ENCODE peak calls at places on chromosomes 11 and 22, in six cellular contexts. Q is right lobe of liver, T is ovary, J is BE2C, C is IMR-90, H is pancreas. W is an unnamed sample.

GRCh38 chr11:135033545-135033944 is 621.5 kb upstream of the B3GAT1 start:
- DNase-seq in J (no peak), Q (no peak), C (no peak), T (no peak), H (no peak), W (no peak)

GRCh38 chr11:14350215-14350614 is 8.8 kb downstream of the RRAS2 start:
- DNase-seq in Q (no peak), C (no peak), T (no peak), H (no peak), J (no peak), W (no peak)

GRCh38 chr11:72818971-72819370 is 4.8 kb downstream of the ATG16L2 start:
- DNase-seq in T (no peak), H (no peak), C (peak), J (no peak), Q (no peak), W (no peak)

GRCh38 chr11:26442131-26442530 is 110.2 kb downstream of the ANO3 start:
- DNase-seq in J (no peak), H (no peak), C (peak), T (no peak), Q (no peak), W (no peak)

GRCh38 chr11:44618561-44619425 is 53.3 kb downstream of the CD82 start:
- DNase-seq in T (no peak), C (no peak), Q (peak), J (no peak), H (no peak), W (peak)

GRCh38 chr11:115613986-115614625 is 109.9 kb upstream of the CADM1 start:
- DNase-seq in J (no peak), T (no peak), H (no peak), Q (no peak), C (peak), W (no peak)

GRCh38 chr11:83007477-83007876 is 64.2 kb downstream of the RAB30 start:
- DNase-seq in H (no peak), J (no peak), Q (no peak), T (no peak), C (no peak), W (no peak)

GRCh38 chr11:30282289-30282631 is 40.6 kb upstream of the ARL14EP start:
- DNase-seq in Q (no peak), T (no peak), H (no peak), J (no peak), C (no peak), W (no peak)

GRCh38 chr11:27553186-27553585 is 46.6 kb upstream of the LIN7C start:
- DNase-seq in Q (no peak), J (no peak), C (no peak), T (no peak), H (no peak), W (no peak)

GRCh38 chr11:28727254-28727653 is 619.1 kb downstream of the METTL15 start:
- DNase-seq in J (no peak), H (no peak), Q (no peak), C (peak), T (no peak), W (no peak)

GRCh38 chr11:37468344-37468743 is 870.3 kb upstream of the RAG2 start:
- DNase-seq in J (no peak), H (no peak), C (no peak), Q (no peak), T (no peak), W (no peak)

GRCh38 chr11:75558939-75559843 is 2.9 kb upstream of the SERPINH1 start:
- DNase-seq in T (peak), C (peak), J (no peak), H (peak), Q (no peak), W (peak)

GRCh38 chr11:115530752-115531151 is 26.5 kb upstream of the CADM1 start:
- DNase-seq in H (no peak), J (peak), Q (no peak), C (no peak), T (no peak), W (no peak)

GRCh38 chr11:86990520-86990919 is 35.3 kb upstream of the FZD4 start:
- DNase-seq in C (peak), T (no peak), Q (no peak), J (no peak), H (no peak), W (no peak)

GRCh38 chr11:1929621-1930447 is 10.3 kb downstream of the TNNT3 start:
- DNase-seq in H (no peak), J (no peak), T (no peak), C (no peak), Q (peak), W (peak)

GRCh38 chr11:11814614-11815452 is 26.9 kb upstream of the USP47 start:
- DNase-seq in Q (no peak), H (no peak), C (no peak), T (no peak), J (no peak), W (no peak)

GRCh38 chr11:11808992-11809583 is 32.7 kb upstream of the USP47 start:
- DNase-seq in J (no peak), T (no peak), C (no peak), Q (no peak), H (no peak), W (no peak)

GRCh38 chr11:11807811-11808210 is 34.0 kb upstream of the USP47 start:
- DNase-seq in C (no peak), T (no peak), Q (no peak), J (no peak), H (no peak), W (no peak)

GRCh38 chr11:11813288-11813962 is 28.3 kb upstream of the USP47 start:
- DNase-seq in T (no peak), J (no peak), C (peak), H (peak), Q (peak), W (peak)

GRCh38 chr11:11810764-11811726 is 30.7 kb upstream of the USP47 start:
- DNase-seq in T (no peak), H (no peak), C (no peak), Q (no peak), J (peak), W (no peak)
- H3K4me3 ChIP-seq in T (no peak), H (no peak), C (no peak), Q (no peak), J (no peak), W (no peak)

GRCh38 chr11:101765932-101766331 is 148.9 kb upstream of the CEP126 start:
- DNase-seq in H (no peak), C (no peak), T (no peak), Q (no peak), J (no peak), W (no peak)
- H3K4me3 ChIP-seq in H (no peak), C (no peak), T (no peak), Q (no peak), J (no peak), W (no peak)

GRCh38 chr22:45007247-45007945 is 2.4 kb downstream of the PHF21B start:
- DNase-seq in Q (no peak), H (peak), T (peak), J (peak), C (peak), W (peak)
- H3K4me3 ChIP-seq in Q (no peak), H (no peak), T (peak), J (peak), C (no peak), W (peak)

GRCh38 chr22:39457047-39457545 is 284 bp downstream of the MGAT3 start:
- DNase-seq in C (no peak), J (no peak), T (no peak), Q (no peak), H (no peak), W (no peak)

GRCh38 chr22:39458443-39459083 is 1.8 kb downstream of the MGAT3 start:
- DNase-seq in Q (no peak), T (no peak), C (no peak), J (no peak), H (no peak), W (no peak)

GRCh38 chr22:39456262-39457046 is at the start of gene MGAT3:
- DNase-seq in C (no peak), J (no peak), H (no peak), T (no peak), Q (no peak), W (no peak)

GRCh38 chr22:39459681-39460080 is 2.9 kb downstream of the MGAT3 start:
- DNase-seq in H (no peak), C (no peak), Q (no peak), J (no peak), T (no peak), W (no peak)

DNA sequence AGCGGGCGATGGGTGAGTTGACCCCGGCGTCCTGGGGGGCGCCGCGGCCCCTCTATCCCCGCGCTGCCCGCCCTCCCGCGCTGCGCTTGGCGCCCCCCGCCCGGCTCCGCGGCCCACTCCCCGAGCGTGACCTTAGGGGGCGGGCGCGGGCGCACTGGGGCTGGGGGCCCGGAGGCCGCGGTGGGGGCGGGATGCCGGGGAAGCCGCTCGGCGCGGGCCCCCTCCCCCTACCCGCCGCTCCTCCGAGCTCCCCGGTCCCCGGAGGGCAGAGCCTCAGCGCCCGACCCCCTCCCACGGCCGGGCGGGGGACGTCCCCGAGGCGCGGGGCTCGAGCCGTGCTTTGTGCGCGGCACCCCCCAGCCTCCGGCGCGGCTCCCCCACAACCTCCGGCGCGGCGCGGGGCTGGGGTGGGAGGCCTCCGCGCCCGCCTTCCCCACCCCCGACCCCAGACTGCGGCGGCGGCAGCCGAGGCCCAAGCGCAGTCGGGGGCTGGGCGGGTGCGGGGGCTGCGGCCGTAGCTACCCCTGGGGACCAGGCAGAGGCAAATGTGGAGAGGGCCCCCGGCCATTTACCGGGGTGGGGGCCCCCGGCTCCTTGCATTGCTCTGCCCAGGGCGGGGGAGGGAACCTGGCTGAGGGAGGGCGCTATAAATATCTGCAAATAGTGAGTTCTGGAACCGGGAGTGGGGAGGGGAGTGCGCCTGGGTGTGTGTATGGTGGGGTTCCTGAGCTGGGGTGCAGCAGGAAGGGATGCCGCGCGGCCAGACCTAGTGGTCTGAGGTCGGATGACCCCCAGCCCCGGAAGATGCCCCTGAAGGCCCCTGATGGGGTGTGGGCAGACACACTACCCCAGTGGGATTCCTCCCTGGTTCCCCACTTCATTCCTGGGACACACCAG is 982 bp downstream of the MGAT3 start:
- DNase-seq in Q (no peak), T (no peak), H (no peak), J (no peak), C (no peak), W (no peak)
- H3K4me3 ChIP-seq in Q (no peak), T (peak), H (no peak), J (peak), C (peak), W (peak)

GRCh38 chr22:45280995-45281394 is 3.8 kb upstream of the UPK3A start:
- DNase-seq in H (no peak), C (no peak), J (no peak), T (no peak), Q (no peak), W (no peak)

GRCh38 chr22:45280583-45280972 is 4.2 kb upstream of the UPK3A start:
- DNase-seq in C (no peak), J (no peak), Q (no peak), H (no peak), T (no peak), W (no peak)

GRCh38 chr22:45286854-45287551 is 2.3 kb downstream of the UPK3A start:
- DNase-seq in J (no peak), H (no peak), C (no peak), Q (no peak), T (no peak), W (no peak)

GRCh38 chr22:45285431-45286058 is 796 bp downstream of the UPK3A start:
- DNase-seq in J (no peak), Q (no peak), C (no peak), H (no peak), T (no peak), W (no peak)

GRCh38 chr22:45284705-45285305 is at the start of gene UPK3A:
- DNase-seq in C (no peak), H (peak), J (peak), Q (peak), T (peak), W (peak)
- H3K4me3 ChIP-seq in C (no peak), H (no peak), J (peak), Q (no peak), T (peak), W (no peak)

GRCh38 chr11:124935548-124936514 is at the start of gene HEPACAM:
- DNase-seq in H (no peak), T (no peak), C (no peak), Q (no peak), J (no peak), W (no peak)

GRCh38 chr11:124938206-124938765 is 2.4 kb upstream of the HEPACAM start:
- DNase-seq in C (peak), Q (no peak), J (no peak), H (no peak), T (no peak), W (no peak)

GRCh38 chr11:124937336-124937935 is 1.6 kb upstream of the HEPACAM start:
- DNase-seq in C (no peak), T (no peak), Q (no peak), J (no peak), H (no peak), W (no peak)

GRCh38 chr11:124938970-124939369 is 3.1 kb upstream of the HEPACAM start:
- DNase-seq in T (no peak), H (no peak), J (no peak), Q (no peak), C (no peak), W (no peak)

GRCh38 chr11:124934862-124935547 is 842 bp downstream of the HEPACAM start:
- DNase-seq in Q (no peak), T (no peak), J (no peak), H (no peak), C (peak), W (no peak)
- H3K4me3 ChIP-seq in Q (no peak), T (no peak), J (no peak), H (no peak), C (no peak), W (no peak)

GRCh38 chr11:130616578-130616977 is 168.1 kb downstream of the ADAMTS15 start:
- DNase-seq in T (no peak), H (no peak), Q (no peak), C (no peak), J (no peak), W (no peak)
- H3K4me3 ChIP-seq in T (no peak), H (no peak), Q (no peak), C (no peak), J (no peak), W (no peak)

DNA sequence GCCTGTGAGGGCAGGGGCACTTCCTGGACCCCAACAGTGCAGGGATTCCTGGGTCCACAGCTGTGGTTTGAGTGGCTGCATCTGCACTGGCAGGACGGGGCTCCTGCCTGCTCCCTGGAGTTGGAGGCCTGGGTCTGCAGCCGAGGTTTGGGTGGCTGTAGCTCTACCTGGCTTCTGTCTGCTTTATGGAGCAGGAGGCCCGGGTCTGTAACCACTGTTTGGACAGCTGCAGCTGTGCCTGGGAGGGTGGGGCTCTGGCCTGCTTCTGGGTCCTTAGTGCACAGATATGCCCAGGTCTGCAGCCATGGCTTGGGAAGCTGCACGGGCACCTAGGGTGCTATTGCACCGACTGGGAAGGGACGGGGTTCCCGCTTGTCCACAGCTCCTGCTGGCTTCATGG is 412.2 kb upstream of the KIRREL3 start:
- DNase-seq in Q (no peak), T (no peak), C (no peak), J (no peak), H (no peak), W (no peak)
- H3K4me3 ChIP-seq in Q (no peak), T (no peak), C (no peak), J (no peak), H (no peak), W (no peak)

DNA sequence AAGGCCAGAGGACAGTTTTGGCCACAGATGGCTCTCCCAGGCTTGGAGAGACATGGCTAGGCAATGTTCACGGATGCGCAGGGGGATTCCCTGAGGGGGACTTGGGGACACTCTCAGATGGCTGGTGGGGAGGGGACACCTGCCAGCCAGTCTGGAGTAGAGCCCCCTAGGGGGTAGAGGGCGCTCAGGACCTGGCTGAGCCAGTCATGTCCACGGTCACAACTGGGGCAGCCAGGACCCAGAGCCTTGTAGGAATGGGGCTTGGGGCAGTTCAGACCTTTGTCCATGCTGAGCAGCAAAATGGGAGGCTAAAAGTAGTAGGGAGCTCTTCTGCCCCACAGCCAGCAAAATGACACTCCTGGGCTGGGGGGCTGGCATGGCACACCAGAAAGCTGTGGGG is 1.7 kb downstream of the CSDC2 start:
- DNase-seq in C (no peak), Q (no peak), H (no peak), J (no peak), T (no peak), W (no peak)
- H3K4me3 ChIP-seq in C (peak), Q (no peak), H (no peak), J (no peak), T (peak), W (peak)

W was measured in uterus.